ENCODE peak calls at places on chromosomes 2 and 18, in six cellular contexts. V is psoas muscle, U is ELF-1, L is tibial artery, Q is H9, I is NCI-H345. M is an unnamed sample.

GRCh38 chr2:157898591-157898996 is 22.5 kb upstream of the ACVR1 start:
- DNase-seq in V (no peak), U (no peak), L (no peak), Q (no peak), I (no peak), M (no peak)

GRCh38 chr2:217691516-217691915 is 311.3 kb downstream of the TNS1 start:
- DNase-seq in V (no peak), U (no peak), L (no peak), Q (no peak), I (no peak), M (no peak)

GRCh38 chr2:56132138-56132537 is 51.7 kb upstream of the CCDC85A start:
- DNase-seq in V (no peak), U (no peak), L (no peak), Q (no peak), I (peak; percentile 71), M (peak; percentile 43)

GRCh38 chr2:96579422-96579821 is 42.9 kb downstream of the ARID5A start:
- DNase-seq in V (no peak), U (no peak), L (no peak), Q (no peak), I (no peak), M (no peak)

GRCh38 chr2:19124135-19124534 is 234.3 kb downstream of the OSR1 start:
- DNase-seq in V (no peak), U (no peak), L (no peak), Q (no peak), I (no peak), M (no peak)

GRCh38 chr18:45251236-45251635 is 364.0 kb upstream of the SLC14A2 start:
- DNase-seq in V (no peak), U (no peak), L (no peak), Q (no peak), I (no peak), M (no peak)

GRCh38 chr2:23699526-23699925 is 227.4 kb downstream of the ATAD2B start:
- DNase-seq in V (peak; percentile 23), U (no peak), L (no peak), Q (no peak), I (no peak), M (no peak)

GRCh38 chr2:45406626-45407025 is 204.4 kb downstream of the SRBD1 start:
- DNase-seq in V (no peak), U (no peak), L (no peak), Q (no peak), I (no peak), M (no peak)

GRCh38 chr2:56191617-56192016 is 7.8 kb downstream of the CCDC85A start:
- DNase-seq in V (no peak), U (peak; percentile 29), L (no peak), Q (peak; percentile 46), I (peak; percentile 50), M (peak; percentile 20)

GRCh38 chr2:138708682-138709241 is 71.4 kb downstream of the NXPH2 start:
- DNase-seq in V (no peak), U (peak; percentile 11), L (no peak), Q (no peak), I (peak; percentile 63), M (no peak)

M was measured in NCI-H1092.